ENCODE peak calls at places on chromosomes 12 and 14, in six cellular contexts. B is endothelial cell of umbilical vein, X is K562, I is HepG2, E is GM12878, C is A549. Y is an unnamed sample.

GRCh38 chr12:86837246-86837645 is 581.1 kb upstream of the MGAT4C start:
- DNase-seq in C (no peak), I (no peak), B (no peak), E (no peak), X (no peak), Y (no peak)

GRCh38 chr12:78241472-78241871 is 410.8 kb downstream of the NAV3 start:
- DNase-seq in B (no peak), X (no peak), C (no peak), I (no peak), E (no peak), Y (no peak)

GRCh38 chr12:80353254-80353653 is 90.8 kb upstream of the PTPRQ start:
- DNase-seq in X (no peak), C (peak), E (no peak), B (peak), I (peak), Y (no peak)

GRCh38 chr12:14283489-14284144 is 81.9 kb upstream of the ATF7IP start:
- DNase-seq in X (no peak), C (no peak), E (peak), B (no peak), I (no peak), Y (no peak)

GRCh38 chr14:104299993-104300761 is 161.8 kb downstream of the KIF26A start:
- DNase-seq in C (no peak), B (peak), E (no peak), X (no peak), I (no peak), Y (no peak)

GRCh38 chr14:23351681-23352505 is 794 bp downstream of the SLC22A17 start:
- DNase-seq in C (no peak), E (no peak), X (peak), I (no peak), B (no peak), Y (no peak)

GRCh38 chr14:87133073-87133815 is 859.7 kb downstream of the GALC start:
- DNase-seq in I (no peak), C (no peak), B (no peak), X (no peak), E (no peak), Y (no peak)

GRCh38 chr14:49971156-49972141 is 78.6 kb downstream of the ARF6 start:
- DNase-seq in E (peak), I (no peak), C (no peak), X (no peak), B (peak), Y (peak)

GRCh38 chr14:68610251-68610793 is 182.5 kb downstream of the ZFP36L1 start:
- DNase-seq in X (no peak), B (no peak), I (peak), C (no peak), E (no peak), Y (no peak)

GRCh38 chr12:80777587-80777986 is 60.9 kb downstream of the MYF5 start:
- DNase-seq in E (no peak), B (peak), X (no peak), I (peak), C (no peak), Y (no peak)

GRCh38 chr14:58533417-58533816 is 104.3 kb upstream of the DACT1 start:
- DNase-seq in C (no peak), B (peak), X (no peak), E (no peak), I (no peak), Y (no peak)

GRCh38 chr14:91387135-91387849 is 30.3 kb downstream of the CCDC88C start:
- DNase-seq in X (no peak), E (no peak), I (no peak), B (no peak), C (no peak), Y (no peak)

GRCh38 chr14:86464386-86464785 is 934.4 kb downstream of the FLRT2 start:
- DNase-seq in C (no peak), X (no peak), I (no peak), B (no peak), E (no peak), Y (no peak)

GRCh38 chr12:66050610-66051009 is 79.9 kb downstream of the LLPH start:
- DNase-seq in B (no peak), I (no peak), E (no peak), X (no peak), C (no peak), Y (no peak)

GRCh38 chr12:5567021-5567744 is 135.3 kb downstream of the NTF3 start:
- DNase-seq in X (no peak), E (no peak), B (no peak), I (no peak), C (no peak), Y (no peak)

GRCh38 chr12:16300706-16301105 is 23.2 kb upstream of the SLC15A5 start:
- DNase-seq in B (no peak), E (no peak), C (no peak), I (no peak), X (no peak), Y (no peak)

GRCh38 chr14:96905825-96906224 is 108.6 kb downstream of the VRK1 start:
- DNase-seq in C (no peak), I (no peak), E (no peak), B (no peak), X (no peak), Y (peak)

GRCh38 chr12:96020314-96021003 is 14.9 kb downstream of the LTA4H start:
- DNase-seq in I (no peak), B (no peak), X (no peak), C (no peak), E (peak), Y (peak)

GRCh38 chr12:123457980-123458779 is at the start of gene SNRNP35:
- DNase-seq in I (peak), X (peak), C (peak), E (peak), B (peak), Y (peak)

GRCh38 chr14:56774503-56774902 is 35.8 kb downstream of the OTX2 start:
- DNase-seq in I (no peak), X (no peak), C (no peak), E (no peak), B (no peak), Y (no peak)

GRCh38 chr12:124352839-124353238 is 57.9 kb downstream of the RFLNA start:
- DNase-seq in X (peak), B (peak), I (peak), E (no peak), C (peak), Y (no peak)

GRCh38 chr12:51210690-51211395 is 7.0 kb downstream of the POU6F1 start:
- DNase-seq in I (no peak), E (no peak), X (no peak), B (no peak), C (no peak), Y (no peak)

GRCh38 chr12:12701457-12701856 is 5.5 kb upstream of the GPR19 start:
- DNase-seq in I (no peak), E (no peak), X (no peak), C (no peak), B (no peak), Y (no peak)

GRCh38 chr12:66813137-66813867 is 134.4 kb upstream of the GRIP1 start:
- DNase-seq in I (peak), X (peak), C (no peak), E (no peak), B (no peak), Y (no peak)

GRCh38 chr12:38977132-38977531 is 71.7 kb upstream of the CPNE8 start:
- DNase-seq in E (no peak), X (no peak), C (no peak), B (no peak), I (no peak), Y (no peak)

GRCh38 chr14:90293766-90294471 is 37.6 kb downstream of the PSMC1 start:
- DNase-seq in C (no peak), X (no peak), I (no peak), B (no peak), E (no peak), Y (no peak)
- TF ChIP-seq MAX in C (no peak), X (no peak), I (no peak), B (no peak), E (no peak), Y (no peak)

DNA sequence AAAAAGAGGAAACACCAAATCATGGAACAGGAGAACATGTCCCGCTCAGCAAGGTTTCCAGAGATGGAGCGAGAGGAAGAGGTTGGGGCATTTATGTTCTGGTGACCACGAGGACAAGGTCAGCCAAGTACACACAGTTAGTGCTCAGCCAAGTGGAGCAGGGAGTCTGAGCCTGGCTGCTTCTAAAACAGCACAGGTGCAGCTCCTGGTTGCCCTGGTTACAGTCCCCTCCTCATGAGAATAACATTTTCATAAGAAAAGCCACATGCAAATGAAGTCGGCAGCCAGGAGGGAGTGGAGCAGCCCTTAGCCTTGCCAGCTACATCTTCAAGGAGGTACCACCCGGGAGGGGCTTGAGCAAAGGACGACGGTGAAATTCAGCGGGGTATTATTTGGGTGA is 81.8 kb downstream of the NOS1 start:
- DNase-seq in B (no peak), I (no peak), C (no peak), X (no peak), E (no peak), Y (no peak)
- TF ChIP-seq MYC in B (no peak), I (no peak), C (no peak), X (no peak), E (no peak), Y (no peak)

DNA sequence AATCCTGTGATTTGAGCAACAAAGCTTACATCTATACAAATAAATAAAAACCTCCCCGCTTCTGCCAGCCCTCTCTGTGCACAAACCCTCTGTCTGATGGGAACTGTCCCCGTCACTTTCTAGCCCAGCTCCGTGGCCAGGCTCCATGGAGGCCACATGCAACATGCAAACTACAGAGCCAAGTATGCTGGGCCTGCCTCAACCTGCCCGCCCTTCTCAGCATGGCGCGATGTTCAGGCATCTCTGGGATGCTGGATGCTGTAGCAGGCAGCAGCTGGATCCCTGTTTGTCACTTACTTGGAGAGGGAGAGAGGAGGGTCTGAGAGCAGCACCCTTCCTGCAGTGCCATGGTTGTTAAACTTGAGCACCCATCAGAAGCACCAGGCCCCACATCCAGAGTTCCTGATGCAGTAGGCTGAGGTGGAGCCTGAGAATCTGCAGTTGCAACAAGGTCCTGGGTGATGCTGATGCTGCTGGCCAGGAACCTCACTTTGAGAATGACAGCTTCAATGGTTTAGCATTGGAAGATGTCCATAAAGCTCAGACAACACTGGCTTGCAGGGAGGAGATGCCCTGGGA is 32.4 kb downstream of the CLMN start:
- DNase-seq in I (no peak), C (no peak), X (no peak), E (no peak), B (no peak), Y (no peak)
- TF ChIP-seq CTCF in I (no peak), C (no peak), X (no peak), E (no peak), B (no peak), Y (no peak)

DNA sequence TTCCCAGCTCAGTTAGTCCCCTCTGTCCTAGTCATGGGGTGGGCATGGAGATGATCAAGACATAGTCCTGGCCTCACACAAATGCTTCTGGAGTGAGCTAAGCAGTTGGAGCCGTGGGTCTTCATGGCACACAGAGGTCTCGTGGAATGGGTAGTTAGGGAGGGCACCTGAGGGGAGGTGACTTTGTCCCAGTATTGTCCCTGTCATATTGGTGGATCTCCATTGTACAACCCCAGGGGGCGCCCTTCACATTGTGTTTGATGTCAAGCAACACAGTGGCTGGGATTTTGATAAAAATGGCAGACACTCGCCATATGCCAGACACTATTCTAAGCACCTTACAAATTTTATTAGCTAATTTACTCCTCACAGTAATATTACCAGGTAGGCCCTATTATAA is 175.4 kb upstream of the LHX5 start:
- DNase-seq in E (no peak), B (no peak), I (peak), X (no peak), C (peak), Y (peak)
- TF ChIP-seq MAX in E (no peak), B (no peak), I (no peak), X (no peak), C (no peak), Y (no peak)

DNA sequence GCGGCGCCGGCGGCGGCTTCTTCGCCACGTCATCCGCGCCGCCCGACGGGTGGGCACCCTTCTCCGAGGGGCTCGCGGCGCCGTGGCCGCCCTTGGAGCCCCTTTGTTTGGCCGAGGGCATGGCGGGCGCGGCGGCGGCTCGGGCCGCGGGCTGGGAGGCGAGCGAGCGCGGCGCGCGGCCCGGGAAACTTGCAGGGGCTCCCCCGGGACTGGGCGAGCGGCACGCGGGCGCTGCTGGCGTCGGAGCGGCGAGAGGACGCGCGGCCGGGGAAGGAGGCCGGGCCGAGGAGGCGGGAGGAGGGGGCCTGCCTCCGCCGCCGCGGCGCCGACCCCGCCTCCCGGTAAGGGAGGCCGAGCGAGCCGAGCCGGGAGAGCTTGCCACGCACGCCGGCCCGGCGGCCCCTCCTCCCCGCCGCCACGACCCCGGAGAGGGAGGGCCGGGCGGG is at the start of gene CKAP4:
- DNase-seq in B (peak), C (peak), X (peak), E (no peak), I (peak), Y (peak)
- TF ChIP-seq MYC in B (no peak), C (no peak), X (no peak), E (no peak), I (no peak), Y (no peak)

GRCh38 chr14:100644383-100644782 is 57.2 kb upstream of the BEGAIN start:
- DNase-seq in I (no peak), B (peak), C (no peak), X (no peak), E (no peak), Y (peak)

GRCh38 chr14:100640481-100641273 is 53.5 kb upstream of the BEGAIN start:
- DNase-seq in X (no peak), B (no peak), E (peak), I (no peak), C (no peak), Y (peak)

GRCh38 chr14:100638211-100638855 is 51.1 kb upstream of the BEGAIN start:
- DNase-seq in X (no peak), B (no peak), E (no peak), I (no peak), C (no peak), Y (no peak)

GRCh38 chr14:100639280-100639679 is 52.1 kb upstream of the BEGAIN start:
- DNase-seq in X (no peak), B (no peak), I (no peak), E (no peak), C (no peak), Y (no peak)

DNA sequence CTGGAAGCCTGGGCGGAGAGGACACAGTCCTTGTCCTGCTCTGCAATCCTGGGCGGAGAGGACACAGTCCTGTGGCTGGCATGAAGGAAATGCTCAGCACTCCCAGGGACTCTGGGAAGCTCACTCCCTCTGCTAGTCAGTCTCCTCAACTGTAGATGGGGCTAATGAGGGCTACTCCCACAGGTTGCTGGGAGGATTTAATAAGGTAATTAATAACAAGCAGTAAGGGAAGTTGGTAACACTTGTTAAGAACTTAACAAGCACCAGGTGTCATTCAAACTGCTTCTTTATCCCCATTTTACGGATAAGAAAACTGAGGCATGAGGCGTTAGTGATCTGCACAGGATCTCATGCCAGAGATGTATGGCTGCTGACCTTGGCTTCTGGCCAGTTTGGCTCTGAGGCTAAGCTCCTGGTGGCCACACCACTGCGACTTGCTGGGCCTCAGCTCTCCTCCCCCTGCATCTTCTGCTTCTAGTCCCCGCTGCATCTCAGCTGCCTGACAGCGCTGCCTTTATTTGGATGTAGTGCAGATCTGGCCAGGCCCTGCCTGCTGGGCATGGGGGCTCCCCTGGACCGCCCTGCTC is 54.1 kb upstream of the BEGAIN start:
- DNase-seq in X (no peak), B (no peak), C (no peak), I (no peak), E (no peak), Y (no peak)
- TF ChIP-seq CTCF in X (no peak), B (no peak), C (no peak), I (peak), E (no peak), Y (no peak)

GRCh38 chr12:58919271-58920101 is 818 bp downstream of the LRIG3 start:
- DNase-seq in B (peak), X (no peak), I (peak), E (no peak), C (peak), Y (no peak)
- TF ChIP-seq MAX in B (no peak), X (no peak), I (peak), E (no peak), C (no peak), Y (no peak)

GRCh38 chr14:101521306-101521935 is 39.9 kb upstream of the DIO3 start:
- DNase-seq in X (no peak), B (no peak), E (no peak), I (no peak), C (no peak), Y (no peak)
- TF ChIP-seq MYC in X (no peak), B (no peak), E (no peak), I (no peak), C (no peak), Y (no peak)